ENCODE peak calls at places on chromosomes 1 and 21, in six cellular contexts. Q is A549, R is astrocyte of the spinal cord, E is pancreas, Y is epithelial cell of esophagus, D is foreskin fibroblast. H is an unnamed sample.

GRCh38 chr1:28860332-28861073 is 48.5 kb downstream of the OPRD1 start:
- DNase-seq in Q (peak), R (no peak), E (no peak), Y (peak), D (peak), H (no peak)

GRCh38 chr1:38891753-38892152 is 10.4 kb upstream of the GJA9 start:
- DNase-seq in Q (peak), R (no peak), E (no peak), Y (peak), D (no peak), H (no peak)

GRCh38 chr1:55466343-55466742 is 251.2 kb upstream of the USP24 start:
- DNase-seq in Q (no peak), R (no peak), E (no peak), Y (peak), D (peak), H (no peak)

GRCh38 chr1:54331091-54331772 is 75.0 kb downstream of the SSBP3 start:
- DNase-seq in Q (no peak), R (no peak), E (no peak), Y (no peak), D (peak), H (no peak)

GRCh38 chr21:42381347-42381984 is 14.4 kb downstream of the TMPRSS3 start:
- DNase-seq in Q (peak), R (peak), E (peak), Y (peak), D (peak), H (no peak)

GRCh38 chr1:6334261-6334993 is 59.1 kb downstream of the ACOT7 start:
- DNase-seq in Q (no peak), R (no peak), E (no peak), Y (no peak), D (no peak), H (no peak)

GRCh38 chr1:226982451-226983177 is 42.5 kb downstream of the COQ8A start:
- DNase-seq in Q (no peak), R (no peak), E (no peak), Y (no peak), D (no peak), H (no peak)

GRCh38 chr1:211259596-211260126 is 495 bp downstream of the RCOR3 start:
- DNase-seq in Q (peak), R (peak), E (peak), Y (no peak), D (peak), H (no peak)

GRCh38 chr1:236334893-236335545 is 53.3 kb upstream of the ERO1B start:
- DNase-seq in Q (no peak), R (no peak), E (no peak), Y (peak), D (peak), H (no peak)

GRCh38 chr1:233673146-233673946 is 59.4 kb downstream of the KCNK1 start:
- DNase-seq in Q (peak), R (no peak), E (no peak), Y (no peak), D (no peak), H (no peak)

GRCh38 chr1:29518183-29518835 is 282.0 kb downstream of the PTPRU start:
- DNase-seq in Q (no peak), R (no peak), E (no peak), Y (no peak), D (no peak), H (no peak)

DNA sequence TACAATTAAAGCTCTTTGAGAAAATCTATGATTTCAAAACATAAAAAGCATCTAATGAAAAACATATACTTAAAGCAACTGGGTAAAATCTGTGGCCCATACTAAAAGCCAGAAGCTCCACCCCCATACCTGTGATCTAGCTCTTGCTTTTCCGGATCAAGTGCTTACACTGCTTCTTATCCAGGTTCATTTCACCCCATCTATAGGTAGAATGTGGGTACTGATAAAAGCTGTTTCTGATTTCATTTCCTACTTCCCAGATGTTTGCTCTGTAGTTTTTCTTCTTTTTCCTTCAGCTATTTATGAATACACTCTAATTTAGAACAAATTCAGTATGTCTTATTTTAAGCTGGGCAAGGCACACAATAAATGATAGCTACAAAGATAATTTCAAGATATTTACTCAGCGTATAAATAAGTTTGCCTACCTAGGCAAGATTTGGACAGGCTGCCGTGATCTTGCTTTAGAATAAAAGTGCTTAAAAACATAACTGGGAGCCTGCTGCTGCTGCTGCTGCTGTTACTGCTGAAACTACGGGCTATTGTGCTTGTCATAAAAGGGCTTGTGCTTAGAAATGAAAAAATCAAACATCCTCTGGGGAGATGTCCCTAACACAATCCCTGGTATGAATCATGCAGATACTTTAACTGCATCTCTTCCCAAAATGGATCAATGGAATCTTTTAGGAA is 2.1 kb downstream of the SIPA1L2 start:
- DNase-seq in Q (peak), R (peak), E (no peak), Y (peak), D (no peak), H (no peak)
- TF ChIP-seq CTCF in Q (peak), R (peak), E (peak), Y (peak), D (peak), H (no peak)

DNA sequence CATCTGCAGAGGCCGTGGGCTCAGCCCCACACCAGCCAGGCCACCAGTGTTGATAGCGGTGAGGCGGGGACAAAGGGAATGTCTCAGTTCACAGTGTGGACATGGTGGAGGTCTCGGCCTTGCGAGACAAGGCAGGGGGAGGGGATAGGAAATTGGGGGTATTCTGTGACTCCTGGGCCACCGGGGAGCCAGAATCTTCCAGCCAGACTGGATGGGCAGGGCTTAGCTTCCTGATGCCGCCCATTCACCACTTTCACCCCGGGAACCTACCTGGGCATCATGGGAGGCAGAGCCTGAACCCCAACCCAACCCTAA is 5.1 kb downstream of the LRRC3 start:
- DNase-seq in Q (no peak), R (no peak), E (no peak), Y (no peak), D (no peak), H (no peak)
- H3K4me3 ChIP-seq in Q (no peak), R (no peak), E (no peak), Y (no peak), D (no peak), H (no peak)

DNA sequence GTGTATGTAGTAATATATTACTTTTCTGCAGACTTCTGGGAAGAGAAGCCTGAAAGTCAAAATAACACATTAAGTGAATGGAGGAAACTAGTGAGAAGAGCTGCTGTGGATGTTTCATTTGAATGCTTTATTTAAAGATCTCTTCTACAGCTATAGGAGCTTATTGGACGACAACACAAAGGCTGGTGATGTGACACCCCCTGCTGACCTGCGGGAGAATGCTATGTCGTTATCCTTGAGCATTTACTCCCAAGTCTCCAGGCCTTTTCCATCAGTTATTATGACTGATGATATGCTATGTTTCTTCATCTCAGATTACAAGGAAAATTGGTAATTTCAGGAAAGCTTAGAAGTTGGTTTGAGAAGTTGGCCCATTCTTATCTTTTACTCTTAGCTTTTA is 22.3 kb upstream of the PLA2G4A start:
- DNase-seq in Q (peak), R (no peak), E (no peak), Y (peak), D (no peak), H (no peak)
- TF ChIP-seq CTCF in Q (peak), R (peak), E (no peak), Y (peak), D (peak), H (peak)

GRCh38 chr1:24801169-24801568 is 55.9 kb downstream of the CLIC4 start:
- DNase-seq in Q (no peak), R (no peak), E (no peak), Y (no peak), D (no peak), H (no peak)

GRCh38 chr1:24793762-24794161 is 48.5 kb downstream of the CLIC4 start:
- DNase-seq in Q (no peak), R (peak), E (no peak), Y (no peak), D (peak), H (peak)

GRCh38 chr1:24795236-24795635 is 50.0 kb downstream of the CLIC4 start:
- DNase-seq in Q (no peak), R (no peak), E (no peak), Y (no peak), D (no peak), H (no peak)

GRCh38 chr1:24796524-24796923 is 51.3 kb downstream of the CLIC4 start:
- DNase-seq in Q (no peak), R (no peak), E (no peak), Y (no peak), D (no peak), H (no peak)
- H3K4me3 ChIP-seq in Q (no peak), R (no peak), E (no peak), Y (no peak), D (no peak), H (no peak)

GRCh38 chr21:40841524-40842196 is 5.3 kb downstream of the DSCAM start:
- DNase-seq in Q (peak), R (peak), E (peak), Y (peak), D (no peak), H (no peak)
- TF ChIP-seq CTCF in Q (no peak), R (peak), E (peak), Y (peak), D (peak), H (peak)

GRCh38 chr1:76868154-76868882 is 1.0 kb downstream of the ST6GALNAC5 start:
- DNase-seq in Q (peak), R (peak), E (no peak), Y (peak), D (no peak), H (no peak)

GRCh38 chr1:76870037-76870436 is 2.8 kb downstream of the ST6GALNAC5 start:
- DNase-seq in Q (no peak), R (no peak), E (no peak), Y (no peak), D (no peak), H (no peak)

GRCh38 chr1:76867342-76868130 is at the start of gene ST6GALNAC5:
- DNase-seq in Q (peak), R (peak), E (no peak), Y (no peak), D (no peak), H (no peak)

GRCh38 chr1:76866566-76866965 is 714 bp upstream of the ST6GALNAC5 start:
- DNase-seq in Q (no peak), R (no peak), E (no peak), Y (no peak), D (no peak), H (no peak)

DNA sequence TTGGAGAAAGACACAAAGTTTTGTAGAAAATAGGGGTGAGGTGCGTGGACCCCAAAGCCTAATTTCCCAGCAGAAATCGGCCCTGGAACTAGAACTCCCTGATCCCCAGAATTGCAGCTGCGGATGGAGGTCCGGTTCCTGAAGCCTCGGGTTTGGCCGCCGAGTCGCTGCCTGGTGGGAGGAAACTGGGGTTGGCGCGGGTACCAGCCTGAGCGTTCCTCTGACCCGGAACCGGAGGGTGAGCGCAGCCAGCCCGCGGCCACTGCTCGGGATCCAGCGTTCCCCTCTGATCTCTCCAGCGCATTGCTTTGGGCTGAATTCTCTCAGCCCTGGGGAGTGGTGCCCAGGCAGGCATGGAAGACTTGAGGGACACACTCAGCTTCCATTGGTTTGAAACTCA is 1.6 kb downstream of the ST6GALNAC5 start:
- DNase-seq in Q (no peak), R (no peak), E (no peak), Y (no peak), D (no peak), H (no peak)
- H3K4me3 ChIP-seq in Q (peak), R (peak), E (no peak), Y (no peak), D (peak), H (peak)

DNA sequence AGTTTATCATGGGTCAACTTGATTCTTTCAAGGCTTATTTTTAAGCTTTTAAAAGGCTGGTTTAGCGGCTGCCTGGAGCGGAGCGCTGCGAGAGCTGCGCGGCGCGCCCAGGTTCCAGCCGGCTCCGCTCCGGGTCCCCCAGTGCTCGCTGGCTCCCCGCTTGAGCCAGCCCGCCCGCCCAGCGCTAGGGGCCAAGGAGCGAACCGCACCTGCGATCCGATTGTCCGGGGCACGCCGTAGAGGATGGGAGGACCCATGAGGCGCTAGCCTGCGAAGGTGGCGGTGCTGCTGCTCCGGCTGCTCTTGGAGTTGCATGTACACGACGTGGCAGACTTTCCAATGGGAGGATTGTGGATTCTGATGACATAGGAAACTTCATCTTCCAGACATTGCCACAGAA is 9.9 kb upstream of the CFHR4 start:
- DNase-seq in Q (peak), R (peak), E (no peak), Y (peak), D (peak), H (no peak)
- TF ChIP-seq CTCF in Q (no peak), R (no peak), E (no peak), Y (no peak), D (no peak), H (no peak)

H was measured in AG04449.